ENCODE peak calls at places on chromosomes 7 and 10, in eight cellular contexts. V is mammary epithelial cell, Y is Panc1, G is B cell, H is left ventricle myocardium inferior, K is endothelial cell, Q is fibroblast of lung, M is HCT116. X is an unnamed sample.

GRCh38 chr7:2522780-2523433 is 3.3 kb downstream of the LFNG start:
- DNase-seq in Y (no peak), V (peak; percentile 98), H (no peak), K (no peak), M (peak; percentile 56), Q (peak; percentile 89), G (no peak), X (peak; percentile 70)

GRCh38 chr7:7138897-7139296 is 43.4 kb upstream of the C1GALT1 start:
- DNase-seq in K (no peak), Q (no peak), Y (no peak), H (no peak), M (no peak), V (no peak), G (no peak), X (no peak)

GRCh38 chr10:21712975-21713374 is 178.9 kb downstream of the MLLT10 start:
- DNase-seq in K (no peak), Y (no peak), M (no peak), Q (no peak), V (no peak), H (no peak), G (no peak), X (no peak)

GRCh38 chr10:30784896-30785605 is 155.5 kb upstream of the LYZL2 start:
- DNase-seq in V (no peak), Q (peak; percentile 82), K (peak; percentile 70), G (peak; percentile 35), H (peak; percentile 84), M (no peak), Y (no peak), X (peak; percentile 39)

GRCh38 chr10:44976352-44977198 is 2.0 kb downstream of the DEPP1 start:
- DNase-seq in Y (no peak), Q (no peak), G (no peak), V (peak; percentile 18), H (no peak), M (no peak), K (no peak), X (no peak)

GRCh38 chr7:97971120-97971989 is 18.6 kb downstream of the OCM2 start:
- DNase-seq in K (no peak), Q (peak; percentile 39), M (no peak), Y (no peak), G (no peak), V (peak; percentile 33), H (no peak), X (peak; percentile 44)

GRCh38 chr7:45136106-45137060 is 21.2 kb upstream of the RAMP3 start:
- DNase-seq in G (peak; percentile 80), Q (peak; percentile 54), M (peak; percentile 66), Y (peak; percentile 71), H (no peak), K (peak; percentile 67), V (peak; percentile 53), X (peak; percentile 77)

GRCh38 chr7:27025270-27025669 is 70.5 kb downstream of the HOXA1 start:
- DNase-seq in M (no peak), H (no peak), G (no peak), Y (no peak), V (no peak), K (no peak), Q (no peak), X (no peak)

GRCh38 chr7:92133133-92133736 is 1.0 kb downstream of the CYP51A1 start:
- DNase-seq in K (no peak), Y (peak; percentile 45), G (no peak), H (no peak), M (no peak), V (peak; percentile 29), Q (peak; percentile 46), X (peak; percentile 3)

GRCh38 chr7:97215556-97215955 is 98.1 kb downstream of the SDHAF3 start:
- DNase-seq in M (no peak), V (no peak), K (no peak), Q (no peak), G (no peak), H (no peak), Y (no peak), X (no peak)

GRCh38 chr10:96512997-96513685 is 585 bp downstream of the TLL2 start:
- DNase-seq in Y (no peak), G (no peak), Q (peak; percentile 21), K (no peak), M (no peak), H (peak; percentile 36), V (no peak), X (peak; percentile 66)

GRCh38 chr7:857661-858060 is 18.7 kb upstream of the GET4 start:
- DNase-seq in G (no peak), Y (no peak), H (no peak), Q (no peak), M (no peak), K (no peak), V (no peak), X (no peak)

GRCh38 chr10:69014171-69014570 is 25.6 kb downstream of the KIFBP start:
- DNase-seq in M (no peak), G (no peak), V (peak; percentile 21), Q (no peak), Y (no peak), H (no peak), K (no peak), X (no peak)

GRCh38 chr10:12332572-12333381 is 16.6 kb upstream of the CAMK1D start:
- DNase-seq in M (no peak), K (no peak), Q (peak; percentile 43), Y (no peak), V (peak; percentile 21), G (no peak), H (no peak), X (no peak)

GRCh38 chr10:74640134-74640533 is 186.3 kb upstream of the KAT6B start:
- DNase-seq in K (no peak), V (peak; percentile 16), Y (no peak), Q (peak; percentile 34), M (no peak), H (no peak), G (peak; percentile 8), X (no peak)

GRCh38 chr7:22361795-22362194 is 4.8 kb upstream of the RAPGEF5 start:
- DNase-seq in M (no peak), Y (peak; percentile 10), Q (peak; percentile 6), H (no peak), G (no peak), K (no peak), V (peak; percentile 47), X (no peak)

GRCh38 chr10:29757551-29758297 is 123.0 kb upstream of the SVIL start:
- DNase-seq in K (no peak), V (peak; percentile 99), Y (no peak), M (peak; percentile 85), G (no peak), Q (peak; percentile 71), H (no peak), X (peak; percentile 5)

GRCh38 chr7:128708235-128708634 is 30.9 kb upstream of the CALU start:
- DNase-seq in G (no peak), Q (no peak), M (no peak), Y (no peak), V (no peak), H (no peak), K (no peak), X (no peak)

GRCh38 chr10:107901076-107901475 is 736.6 kb upstream of the SORCS1 start:
- DNase-seq in H (no peak), G (no peak), K (no peak), Q (no peak), Y (no peak), V (no peak), M (no peak), X (no peak)

GRCh38 chr10:106436123-106436740 is 728.3 kb downstream of the SORCS1 start:
- DNase-seq in G (no peak), Q (peak; percentile 58), H (no peak), M (no peak), K (no peak), V (peak; percentile 92), Y (no peak), X (no peak)

DNA sequence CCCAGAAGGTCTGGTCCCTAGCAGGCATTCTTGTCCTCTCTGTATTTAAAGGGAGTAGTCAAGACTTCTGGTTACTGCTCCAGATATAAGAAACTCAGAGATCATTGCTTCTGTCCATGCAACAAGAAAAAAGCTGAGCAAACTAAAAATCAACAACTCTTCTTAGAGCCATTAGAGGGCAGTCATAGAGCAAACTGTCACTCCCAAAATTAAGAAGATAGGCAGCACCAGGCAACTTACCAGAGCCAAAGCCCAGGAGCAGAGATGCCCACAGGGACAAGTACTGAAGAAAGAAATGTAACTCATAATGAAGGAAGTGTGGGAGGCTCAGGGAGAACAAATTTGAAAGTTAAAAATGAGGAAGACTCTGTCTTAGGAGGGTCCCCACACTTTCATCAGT is 472.9 kb upstream of the COBL start:
- DNase-seq in Y (no peak), H (no peak), M (no peak), V (no peak), G (no peak), K (no peak), Q (no peak), X (no peak)
- TF ChIP-seq CTCF in Y (peak; percentile 24), H (no peak), M (no peak), V (no peak), G (no peak), K (no peak), Q (no peak), X (no peak)

DNA sequence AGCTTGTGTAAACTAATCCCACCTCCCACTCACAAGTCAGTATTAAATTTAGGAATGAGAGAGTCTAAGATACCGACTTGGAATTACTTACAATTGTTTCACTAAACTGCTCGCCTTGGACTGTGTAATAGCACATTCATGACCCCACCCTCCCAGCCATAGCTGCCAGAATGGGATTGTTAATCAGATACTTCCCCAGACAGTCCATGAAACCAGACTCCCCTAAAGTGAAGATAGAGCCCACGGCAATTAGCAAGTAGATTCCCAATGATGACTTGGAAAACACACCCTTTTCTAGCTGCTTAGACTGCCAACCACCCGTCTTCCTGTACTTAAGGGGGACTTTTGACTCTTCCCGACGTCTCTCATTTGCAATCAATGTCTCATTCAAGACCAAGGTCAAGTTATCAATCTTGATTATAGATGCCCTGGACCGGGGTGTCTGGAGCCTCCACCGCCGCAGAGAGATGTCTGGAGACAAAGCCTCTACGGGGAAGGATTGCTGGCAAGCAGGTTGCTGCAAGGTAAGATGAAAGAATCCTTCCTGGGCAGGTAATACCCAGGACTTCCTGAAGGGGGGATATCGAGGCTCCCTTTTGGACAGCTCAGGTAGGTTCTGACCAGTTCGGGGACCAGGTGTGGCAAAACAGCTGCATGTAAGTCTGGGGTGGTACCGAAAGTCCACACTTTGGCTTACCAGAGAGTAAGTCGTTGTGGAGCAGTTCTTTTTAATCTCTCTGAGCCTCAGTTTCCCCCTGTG is 12.6 kb upstream of the CUX1 start:
- DNase-seq in G (peak; percentile 34), H (no peak), V (peak; percentile 32), M (peak; percentile 59), Y (no peak), Q (peak; percentile 40), K (no peak), X (peak; percentile 36)
- TF ChIP-seq CTCF in G (peak; percentile 40), H (no peak), V (peak; percentile 66), M (peak; percentile 76), Y (no peak), Q (peak; percentile 22), K (peak; percentile 66), X (peak; percentile 59)

GRCh38 chr7:32039000-32039756 is 31.0 kb downstream of the PDE1C start:
- DNase-seq in M (no peak), V (no peak), H (no peak), Y (no peak), Q (no peak), K (peak; percentile 21), G (no peak), X (no peak)
- TF ChIP-seq CTCF in M (no peak), V (no peak), H (peak; percentile 56), Y (no peak), Q (peak; percentile 1), K (peak; percentile 16), G (no peak), X (no peak)

DNA sequence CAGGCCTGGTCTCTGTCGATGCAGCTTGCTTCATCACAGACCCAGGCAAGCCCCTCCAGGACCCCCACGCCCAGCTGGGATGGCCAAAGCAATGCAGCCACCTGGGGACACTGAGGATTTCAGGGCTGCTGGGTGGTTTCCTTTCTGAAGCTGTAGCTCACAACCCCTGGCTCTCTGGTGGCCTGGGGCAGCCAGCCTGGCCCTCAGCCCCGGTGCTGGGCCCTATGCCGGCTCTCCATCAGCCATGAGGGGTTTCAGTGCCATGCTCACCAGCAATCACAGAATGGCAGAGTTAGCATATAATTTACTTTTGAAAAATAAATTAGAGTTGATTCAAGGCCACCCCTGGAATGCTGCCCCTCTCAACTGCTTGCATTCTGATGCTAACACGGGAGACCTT is 150.2 kb upstream of the UNC5B start:
- DNase-seq in V (no peak), G (no peak), Q (no peak), K (no peak), H (no peak), M (no peak), Y (no peak), X (no peak)
- TF ChIP-seq CTCF in V (no peak), G (no peak), Q (no peak), K (no peak), H (no peak), M (no peak), Y (no peak), X (no peak)

X was measured in activated CD8-positive, alpha-beta T cell treated with anti-CD3 and anti-CD28 coated beads for 36 hours.